ENCODE peak calls at places on chromosome 17, in ten cellular contexts. Q is SJCRH30; X is CD4-positive, alpha-beta T cell; U is kidney tubule cell; Z is T-cell; H is nephron progenitor cell; R is AG04450; G is activated CD8-positive, alpha-beta memory T cell treated with anti-CD3 and anti-CD28 coated beads, Interleukin-2, amount 50 U/mL, for 4 hours; A is progenitor cell of endocrine pancreas; C is C1 segment of cervical spinal cord. L is an unnamed sample.
A peak's percentile ranks its signal among the peaks of the same experiment; 100 is the strongest.

GRCh38 chr17:49832840-49833599 is 14.8 kb downstream of the TAC4 start:
- DNase-seq in Q (no peak), X (no peak), U (no peak), Z (no peak), H (no peak), R (no peak), G (no peak), A (no peak), C (no peak), L (no peak)

GRCh38 chr17:35117984-35118383 is 1.7 kb downstream of the RAD51D start:
- DNase-seq in Q (no peak), X (peak; percentile 28), U (peak; percentile 55), Z (no peak), H (no peak), R (no peak), G (no peak), A (no peak), C (no peak), L (peak; percentile 55)

GRCh38 chr17:79941088-79942010 is 94.3 kb downstream of the TBC1D16 start:
- DNase-seq in Q (no peak), X (no peak), U (no peak), Z (no peak), H (no peak), R (no peak), G (no peak), A (no peak), C (no peak), L (no peak)

GRCh38 chr17:13544292-13544691 is 57.4 kb downstream of the HS3ST3A1 start:
- DNase-seq in Q (peak; percentile 62), X (no peak), U (peak; percentile 71), Z (no peak), H (no peak), R (peak; percentile 93), G (no peak), A (no peak), C (peak; percentile 15), L (peak; percentile 95)

GRCh38 chr17:80615311-80615710 is 70.7 kb downstream of the RPTOR start:
- DNase-seq in Q (no peak), X (no peak), U (no peak), Z (no peak), H (no peak), R (no peak), G (no peak), A (no peak), C (no peak), L (no peak)

GRCh38 chr17:28950752-28951427 is 428 bp downstream of the PHF12 start:
- DNase-seq in Q (no peak), X (no peak), U (no peak), Z (no peak), H (no peak), R (no peak), G (no peak), A (no peak), C (no peak), L (no peak)

GRCh38 chr17:32516450-32516849 is 29.7 kb downstream of the CDK5R1 start:
- DNase-seq in Q (no peak), X (no peak), U (no peak), Z (no peak), H (no peak), R (no peak), G (no peak), A (no peak), C (no peak), L (no peak)

GRCh38 chr17:5705081-5705875 is 121.0 kb upstream of the NLRP1 start:
- DNase-seq in Q (peak; percentile 28), X (no peak), U (no peak), Z (no peak), H (peak; percentile 41), R (no peak), G (no peak), A (no peak), C (no peak), L (no peak)

GRCh38 chr17:4436846-4437245 is 3.1 kb downstream of the SPNS3 start:
- DNase-seq in Q (no peak), X (no peak), U (no peak), Z (no peak), H (no peak), R (no peak), G (no peak), A (no peak), C (no peak), L (no peak)

GRCh38 chr17:9771465-9771864 is 19.9 kb downstream of the DHRS7C start:
- DNase-seq in Q (no peak), X (no peak), U (no peak), Z (no peak), H (no peak), R (no peak), G (no peak), A (no peak), C (no peak), L (no peak)

GRCh38 chr17:73776978-73777567 is 132.8 kb upstream of the SDK2 start:
- DNase-seq in Q (no peak), X (no peak), U (no peak), Z (no peak), H (no peak), R (no peak), G (no peak), A (no peak), C (no peak), L (no peak)

GRCh38 chr17:18187816-18188761 is 4.5 kb downstream of the ALKBH5 start:
- DNase-seq in Q (no peak), X (no peak), U (peak; percentile 86), Z (no peak), H (no peak), R (no peak), G (no peak), A (no peak), C (no peak), L (peak; percentile 70)

GRCh38 chr17:38449364-38449763 is 21.1 kb downstream of the ARHGAP23 start:
- DNase-seq in Q (peak; percentile 47), X (no peak), U (peak; percentile 54), Z (no peak), H (peak; percentile 67), R (no peak), G (no peak), A (no peak), C (no peak), L (no peak)

GRCh38 chr17:68011199-68011665 is 15.0 kb upstream of the C17orf58 start:
- DNase-seq in Q (peak; percentile 40), X (peak; percentile 46), U (peak; percentile 26), Z (peak; percentile 52), H (peak; percentile 64), R (no peak), G (peak; percentile 61), A (no peak), C (peak; percentile 1), L (peak; percentile 35)

GRCh38 chr17:357634-358033 is 5.0 kb upstream of the RPH3AL start:
- DNase-seq in Q (peak; percentile 6), X (no peak), U (no peak), Z (no peak), H (no peak), R (no peak), G (no peak), A (no peak), C (no peak), L (no peak)

GRCh38 chr17:34883106-34884000 is 77.9 kb downstream of the CCT6B start:
- DNase-seq in Q (peak; percentile 6), X (no peak), U (no peak), Z (no peak), H (no peak), R (no peak), G (no peak), A (no peak), C (no peak), L (no peak)

GRCh38 chr17:73645050-73645871 is 1.0 kb upstream of the SDK2 start:
- DNase-seq in Q (peak; percentile 84), X (peak; percentile 26), U (peak; percentile 28), Z (no peak), H (peak; percentile 83), R (no peak), G (peak; percentile 62), A (peak; percentile 52), C (no peak), L (no peak)

GRCh38 chr17:59160203-59161025 is 4.9 kb downstream of the PRR11 start:
- DNase-seq in Q (no peak), X (no peak), U (no peak), Z (no peak), H (no peak), R (no peak), G (no peak), A (no peak), C (no peak), L (no peak)

GRCh38 chr17:80389011-80389995 is 25.7 kb upstream of the ENDOV start:
- DNase-seq in Q (peak; percentile 98), X (no peak), U (no peak), Z (no peak), H (no peak), R (no peak), G (no peak), A (no peak), C (no peak), L (no peak)

GRCh38 chr17:10380631-10381408 is 8.0 kb upstream of the MYH13 start:
- DNase-seq in Q (peak; percentile 80), X (no peak), U (no peak), Z (no peak), H (no peak), R (no peak), G (no peak), A (no peak), C (no peak), L (no peak)

GRCh38 chr17:79936661-79937434 is 97.6 kb upstream of the CBX4 start:
- DNase-seq in Q (no peak), X (no peak), U (no peak), Z (no peak), H (no peak), R (no peak), G (no peak), A (no peak), C (no peak), L (no peak)

GRCh38 chr17:970388-970768 is 9.2 kb downstream of the NXN start:
- DNase-seq in Q (no peak), X (no peak), U (no peak), Z (no peak), H (no peak), R (no peak), G (no peak), A (no peak), C (no peak), L (no peak)

GRCh38 chr17:1007310-1008007 is 10.5 kb downstream of the TIMM22 start:
- DNase-seq in Q (no peak), X (no peak), U (no peak), Z (no peak), H (no peak), R (no peak), G (no peak), A (no peak), C (no peak), L (no peak)

GRCh38 chr17:8621585-8621984 is 8.9 kb downstream of the MYH10 start:
- DNase-seq in Q (no peak), X (no peak), U (peak; percentile 47), Z (no peak), H (no peak), R (no peak), G (no peak), A (no peak), C (no peak), L (peak; percentile 47)

GRCh38 chr17:58268774-58269556 is 11.8 kb downstream of the MPO start:
- DNase-seq in Q (no peak), X (no peak), U (no peak), Z (no peak), H (no peak), R (no peak), G (no peak), A (no peak), C (no peak), L (no peak)

GRCh38 chr17:48593126-48593829 is at the start of gene HOXB5:
- DNase-seq in Q (peak; percentile 58), X (no peak), U (peak; percentile 45), Z (no peak), H (peak; percentile 59), R (no peak), G (no peak), A (no peak), C (no peak), L (peak; percentile 61)

GRCh38 chr17:692116-692515 is 22.5 kb downstream of the VPS53 start:
- DNase-seq in Q (no peak), X (no peak), U (peak; percentile 52), Z (no peak), H (no peak), R (no peak), G (no peak), A (no peak), C (no peak), L (peak; percentile 97)

GRCh38 chr17:6523330-6523729 is 33.0 kb downstream of the PITPNM3 start:
- DNase-seq in Q (no peak), X (no peak), U (peak; percentile 97), Z (no peak), H (no peak), R (no peak), G (no peak), A (no peak), C (no peak), L (peak; percentile 92)